ENCODE peak calls at places on chromosomes 6 and 20, in nine cellular contexts. M, P, Q, Z, S, H, J, A and B are unnamed samples.

GRCh38 chr6:151765444-151765886 is 42.0 kb upstream of the ESR1 start:
- DNase-seq in M (no peak), P (peak), Q (peak), Z (peak), S (peak), H (peak), J (peak), A (no peak), B (peak)

GRCh38 chr6:14986370-14986769 is 259.5 kb upstream of the JARID2 start:
- DNase-seq in M (no peak), P (peak), Q (no peak), Z (no peak), S (no peak), H (no peak), J (no peak), A (no peak), B (no peak)

GRCh38 chr6:124193132-124193531 is 389.5 kb downstream of the NKAIN2 start:
- DNase-seq in M (no peak), P (no peak), Q (no peak), Z (no peak), S (no peak), H (no peak), J (no peak), A (no peak), B (no peak)

GRCh38 chr6:21098744-21099143 is 494.8 kb upstream of the SOX4 start:
- DNase-seq in M (no peak), P (no peak), Q (no peak), Z (no peak), S (no peak), H (no peak), J (no peak), A (no peak), B (no peak)

GRCh38 chr20:560680-561079 is 17.1 kb upstream of the CSNK2A1 start:
- DNase-seq in M (no peak), P (no peak), Q (no peak), Z (no peak), S (no peak), H (no peak), J (no peak), A (no peak), B (no peak)

GRCh38 chr20:58308680-58309527 is 611 bp upstream of the RAB22A start:
- DNase-seq in M (no peak), P (peak), Q (peak), Z (peak), S (peak), H (peak), J (peak), A (peak), B (peak)

GRCh38 chr6:68778356-68779020 is 143.4 kb downstream of the ADGRB3 start:
- DNase-seq in M (no peak), P (peak), Q (no peak), Z (peak), S (peak), H (no peak), J (no peak), A (no peak), B (peak)

GRCh38 chr6:14533446-14533845 is 415.9 kb downstream of the CD83 start:
- DNase-seq in M (no peak), P (no peak), Q (no peak), Z (peak), S (no peak), H (no peak), J (no peak), A (no peak), B (no peak)

GRCh38 chr6:87274660-87275273 is 47.6 kb upstream of the SMIM8 start:
- DNase-seq in M (no peak), P (no peak), Q (no peak), Z (peak), S (peak), H (no peak), J (no peak), A (no peak), B (no peak)

GRCh38 chr20:46012926-46013825 is 4.5 kb downstream of the MMP9 start:
- DNase-seq in M (no peak), P (no peak), Q (no peak), Z (no peak), S (no peak), H (no peak), J (no peak), A (no peak), B (no peak)

GRCh38 chr6:32843321-32843978 is 397 bp downstream of the PSMB8 start:
- DNase-seq in M (no peak), P (peak), Q (no peak), Z (peak), S (no peak), H (no peak), J (no peak), A (no peak), B (no peak)

GRCh38 chr6:84027340-84028183 is 6.0 kb upstream of the MRAP2 start:
- DNase-seq in M (no peak), P (no peak), Q (no peak), Z (peak), S (peak), H (no peak), J (peak), A (peak), B (peak)

GRCh38 chr6:74606488-74607135 is 599.2 kb downstream of the COL12A1 start:
- DNase-seq in M (no peak), P (no peak), Q (no peak), Z (peak), S (no peak), H (no peak), J (peak), A (no peak), B (peak)

GRCh38 chr6:53603381-53604121 is 58.6 kb upstream of the GCLC start:
- DNase-seq in M (no peak), P (no peak), Q (no peak), Z (peak), S (no peak), H (no peak), J (no peak), A (no peak), B (peak)

GRCh38 chr6:31400467-31401289 is 2.7 kb upstream of the MICA start:
- DNase-seq in M (no peak), P (peak), Q (peak), Z (peak), S (peak), H (peak), J (no peak), A (peak), B (peak)

GRCh38 chr6:3317741-3318211 is 59.0 kb downstream of the PSMG4 start:
- DNase-seq in M (no peak), P (no peak), Q (no peak), Z (no peak), S (no peak), H (no peak), J (no peak), A (no peak), B (no peak)

GRCh38 chr20:31813611-31814010 is 5.5 kb upstream of the MYLK2 start:
- DNase-seq in M (no peak), P (no peak), Q (no peak), Z (no peak), S (no peak), H (no peak), J (no peak), A (no peak), B (no peak)

GRCh38 chr6:9527679-9528286 is 887.1 kb downstream of the TFAP2A start:
- DNase-seq in M (no peak), P (peak), Q (no peak), Z (no peak), S (no peak), H (no peak), J (no peak), A (no peak), B (no peak)

GRCh38 chr6:89148016-89148750 is 2.3 kb downstream of the PM20D2 start:
- DNase-seq in M (peak), P (no peak), Q (peak), Z (no peak), S (no peak), H (no peak), J (no peak), A (no peak), B (peak)

GRCh38 chr20:1241456-1241855 is 15.6 kb downstream of the RAD21L1 start:
- DNase-seq in M (no peak), P (no peak), Q (no peak), Z (no peak), S (no peak), H (no peak), J (no peak), A (no peak), B (no peak)

GRCh38 chr6:158414900-158415299 is 102.6 kb downstream of the TULP4 start:
- DNase-seq in M (no peak), P (no peak), Q (no peak), Z (peak), S (no peak), H (no peak), J (no peak), A (no peak), B (peak)

GRCh38 chr20:38730989-38731737 is 6.9 kb downstream of the SLC32A1 start:
- DNase-seq in M (peak), P (peak), Q (peak), Z (peak), S (peak), H (peak), J (peak), A (peak), B (peak)

GRCh38 chr6:138692978-138693909 is 80.3 kb upstream of the CCDC28A start:
- DNase-seq in M (peak), P (peak), Q (peak), Z (peak), S (peak), H (peak), J (peak), A (peak), B (peak)

GRCh38 chr20:53581444-53582311 is 12.0 kb downstream of the ZNF217 start:
- DNase-seq in M (no peak), P (peak), Q (peak), Z (no peak), S (no peak), H (no peak), J (no peak), A (peak), B (peak)

GRCh38 chr20:37319120-37319717 is 26.7 kb upstream of the SRC start:
- DNase-seq in M (no peak), P (no peak), Q (no peak), Z (peak), S (no peak), H (no peak), J (no peak), A (no peak), B (no peak)

GRCh38 chr6:158536891-158537798 is 22.7 kb upstream of the TMEM181 start:
- DNase-seq in M (no peak), P (no peak), Q (peak), Z (no peak), S (no peak), H (peak), J (no peak), A (peak), B (peak)

GRCh38 chr6:26215200-26216014 is 128.2 kb downstream of the HFE start:
- DNase-seq in M (no peak), P (peak), Q (peak), Z (no peak), S (no peak), H (no peak), J (no peak), A (no peak), B (peak)

GRCh38 chr6:105553174-105553573 is 150.3 kb upstream of the PREP start:
- DNase-seq in M (no peak), P (no peak), Q (no peak), Z (no peak), S (no peak), H (no peak), J (no peak), A (no peak), B (peak)

GRCh38 chr20:6611911-6612614 is 155.4 kb upstream of the BMP2 start:
- DNase-seq in M (no peak), P (no peak), Q (no peak), Z (no peak), S (no peak), H (no peak), J (no peak), A (no peak), B (peak)

GRCh38 chr6:107491791-107492674 is 2.1 kb downstream of the SOBP start:
- DNase-seq in M (no peak), P (no peak), Q (no peak), Z (no peak), S (peak), H (no peak), J (no peak), A (peak), B (no peak)

GRCh38 chr6:169803291-169803811 is 51.9 kb downstream of the ERMARD start:
- DNase-seq in M (no peak), P (peak), Q (no peak), Z (no peak), S (no peak), H (no peak), J (no peak), A (no peak), B (no peak)

GRCh38 chr6:153645326-153645725 is 393.7 kb upstream of the OPRM1 start:
- DNase-seq in M (no peak), P (no peak), Q (no peak), Z (no peak), S (no peak), H (no peak), J (no peak), A (no peak), B (no peak)

GRCh38 chr20:14445310-14445709 is 107.9 kb upstream of the FLRT3 start:
- DNase-seq in M (no peak), P (no peak), Q (no peak), Z (peak), S (peak), H (no peak), J (peak), A (no peak), B (peak)

GRCh38 chr6:158312672-158313397 is 570 bp downstream of the TULP4 start:
- DNase-seq in M (no peak), P (no peak), Q (no peak), Z (no peak), S (no peak), H (no peak), J (no peak), A (no peak), B (no peak)

GRCh38 chr6:166473886-166474596 is 91.3 kb upstream of the MPC1 start:
- DNase-seq in M (no peak), P (peak), Q (no peak), Z (no peak), S (no peak), H (no peak), J (no peak), A (no peak), B (no peak)

GRCh38 chr6:75210885-75211739 is 5.3 kb upstream of the COL12A1 start:
- DNase-seq in M (no peak), P (peak), Q (peak), Z (peak), S (no peak), H (peak), J (no peak), A (no peak), B (peak)